ENCODE peak calls at places on chromosome 16, in ten cellular contexts. One of them, this sample, is unnamed. For H3K4me1, H3K36me3 and H3K9me3, the result is how much of the 10 kb centered on the place peaks cover.

GRCh38 chr16:80441935-80442334 is 98.9 kb upstream of the DYNLRB2 start:
- DNase-seq in psoas muscle: no peak
- DNase-seq in CD4-positive, CD25-positive, alpha-beta regulatory T cell: no peak
- DNase-seq in left ventricle myocardium inferior: no peak
- DNase-seq in cardiac muscle cell: no peak
- DNase-seq in Caco-2: no peak
- DNase-seq in effector memory CD4-positive, alpha-beta T cell: no peak
- DNase-seq in sigmoid colon: no peak
- DNase-seq in OCI-LY7: no peak
- DNase-seq in PC-3: no peak
- DNase-seq in this sample: no peak

GRCh38 chr16:27328937-27329336 is 15.2 kb downstream of the IL4R start:
- DNase-seq in psoas muscle: no peak
- DNase-seq in CD4-positive, CD25-positive, alpha-beta regulatory T cell: no peak
- DNase-seq in left ventricle myocardium inferior: no peak
- DNase-seq in cardiac muscle cell: no peak
- DNase-seq in Caco-2: no peak
- DNase-seq in effector memory CD4-positive, alpha-beta T cell: no peak
- DNase-seq in sigmoid colon: peak
- DNase-seq in OCI-LY7: no peak
- DNase-seq in PC-3: no peak
- DNase-seq in this sample: no peak

GRCh38 chr16:65123846-65124513 is 2.1 kb upstream of the CDH11 start:
- DNase-seq in psoas muscle: no peak
- DNase-seq in CD4-positive, CD25-positive, alpha-beta regulatory T cell: no peak
- DNase-seq in left ventricle myocardium inferior: no peak
- DNase-seq in cardiac muscle cell: no peak
- DNase-seq in Caco-2: no peak
- DNase-seq in effector memory CD4-positive, alpha-beta T cell: no peak
- DNase-seq in sigmoid colon: peak
- DNase-seq in OCI-LY7: no peak
- DNase-seq in PC-3: no peak
- DNase-seq in this sample: no peak

GRCh38 chr16:29896841-29897240 is 2.5 kb downstream of the SEZ6L2 start:
- DNase-seq in psoas muscle: peak
- DNase-seq in CD4-positive, CD25-positive, alpha-beta regulatory T cell: no peak
- DNase-seq in left ventricle myocardium inferior: no peak
- DNase-seq in cardiac muscle cell: no peak
- DNase-seq in Caco-2: no peak
- DNase-seq in effector memory CD4-positive, alpha-beta T cell: no peak
- DNase-seq in sigmoid colon: no peak
- DNase-seq in OCI-LY7: no peak
- DNase-seq in PC-3: no peak
- DNase-seq in this sample: peak

GRCh38 chr16:30069575-30070462 is 4.3 kb downstream of the ALDOA start:
- DNase-seq in psoas muscle: peak
- DNase-seq in CD4-positive, CD25-positive, alpha-beta regulatory T cell: no peak
- DNase-seq in left ventricle myocardium inferior: peak
- DNase-seq in cardiac muscle cell: peak
- DNase-seq in Caco-2: no peak
- DNase-seq in effector memory CD4-positive, alpha-beta T cell: no peak
- DNase-seq in sigmoid colon: peak
- DNase-seq in OCI-LY7: no peak
- DNase-seq in PC-3: no peak
- DNase-seq in this sample: no peak

GRCh38 chr16:84156342-84156784 is 11.3 kb downstream of the DNAAF1 start:
- DNase-seq in psoas muscle: no peak
- DNase-seq in CD4-positive, CD25-positive, alpha-beta regulatory T cell: no peak
- DNase-seq in left ventricle myocardium inferior: no peak
- DNase-seq in cardiac muscle cell: no peak
- DNase-seq in Caco-2: no peak
- DNase-seq in effector memory CD4-positive, alpha-beta T cell: no peak
- DNase-seq in sigmoid colon: no peak
- DNase-seq in OCI-LY7: no peak
- DNase-seq in PC-3: peak
- DNase-seq in this sample: no peak

GRCh38 chr16:85888405-85889331 is 10.3 kb upstream of the IRF8 start:
- DNase-seq in psoas muscle: no peak
- DNase-seq in CD4-positive, CD25-positive, alpha-beta regulatory T cell: no peak
- DNase-seq in left ventricle myocardium inferior: no peak
- DNase-seq in cardiac muscle cell: peak
- DNase-seq in Caco-2: no peak
- DNase-seq in effector memory CD4-positive, alpha-beta T cell: no peak
- DNase-seq in sigmoid colon: no peak
- DNase-seq in OCI-LY7: peak
- DNase-seq in PC-3: peak
- DNase-seq in this sample: no peak

GRCh38 chr16:84989791-84990620 is 21.3 kb downstream of the ZDHHC7 start:
- DNase-seq in psoas muscle: peak
- DNase-seq in CD4-positive, CD25-positive, alpha-beta regulatory T cell: no peak
- DNase-seq in left ventricle myocardium inferior: no peak
- DNase-seq in cardiac muscle cell: no peak
- DNase-seq in Caco-2: no peak
- DNase-seq in effector memory CD4-positive, alpha-beta T cell: no peak
- DNase-seq in sigmoid colon: no peak
- DNase-seq in OCI-LY7: no peak
- DNase-seq in PC-3: no peak
- DNase-seq in this sample: no peak

GRCh38 chr16:80509872-80510271 is 30.9 kb upstream of the DYNLRB2 start:
- DNase-seq in psoas muscle: no peak
- DNase-seq in CD4-positive, CD25-positive, alpha-beta regulatory T cell: no peak
- DNase-seq in left ventricle myocardium inferior: no peak
- DNase-seq in cardiac muscle cell: no peak
- DNase-seq in Caco-2: no peak
- DNase-seq in effector memory CD4-positive, alpha-beta T cell: no peak
- DNase-seq in sigmoid colon: no peak
- DNase-seq in OCI-LY7: no peak
- DNase-seq in PC-3: no peak
- DNase-seq in this sample: no peak

GRCh38 chr16:370443-370842 is at the start of gene MRPL28:
- DNase-seq in psoas muscle: peak
- DNase-seq in CD4-positive, CD25-positive, alpha-beta regulatory T cell: peak
- DNase-seq in left ventricle myocardium inferior: peak
- DNase-seq in cardiac muscle cell: peak
- DNase-seq in Caco-2: peak
- DNase-seq in effector memory CD4-positive, alpha-beta T cell: peak
- DNase-seq in sigmoid colon: peak
- DNase-seq in OCI-LY7: peak
- DNase-seq in PC-3: peak
- DNase-seq in this sample: peak
- H3K4me1 ChIP-seq in psoas muscle: under half
- H3K4me1 ChIP-seq in CD4-positive, CD25-positive, alpha-beta regulatory T cell: under half
- H3K4me1 ChIP-seq in left ventricle myocardium inferior: under half
- H3K4me1 ChIP-seq in cardiac muscle cell: under half
- H3K4me1 ChIP-seq in Caco-2: under half
- H3K4me1 ChIP-seq in effector memory CD4-positive, alpha-beta T cell: under half
- H3K4me1 ChIP-seq in sigmoid colon: under half
- H3K4me1 ChIP-seq in OCI-LY7: under half
- H3K4me1 ChIP-seq in PC-3: under half
- H3K4me1 ChIP-seq in this sample: under half

GRCh38 chr16:31189412-31189778 is 9.5 kb downstream of the FUS start:
- DNase-seq in psoas muscle: no peak
- DNase-seq in CD4-positive, CD25-positive, alpha-beta regulatory T cell: no peak
- DNase-seq in left ventricle myocardium inferior: no peak
- DNase-seq in cardiac muscle cell: no peak
- DNase-seq in Caco-2: no peak
- DNase-seq in effector memory CD4-positive, alpha-beta T cell: no peak
- DNase-seq in sigmoid colon: no peak
- DNase-seq in OCI-LY7: no peak
- DNase-seq in PC-3: no peak
- DNase-seq in this sample: no peak

GRCh38 chr16:31190061-31190460 is 10.1 kb downstream of the FUS start:
- DNase-seq in psoas muscle: no peak
- DNase-seq in CD4-positive, CD25-positive, alpha-beta regulatory T cell: no peak
- DNase-seq in left ventricle myocardium inferior: no peak
- DNase-seq in cardiac muscle cell: no peak
- DNase-seq in Caco-2: no peak
- DNase-seq in effector memory CD4-positive, alpha-beta T cell: no peak
- DNase-seq in sigmoid colon: no peak
- DNase-seq in OCI-LY7: no peak
- DNase-seq in PC-3: no peak
- DNase-seq in this sample: no peak

GRCh38 chr16:31191697-31192428 is 10.7 kb downstream of the PYCARD start:
- DNase-seq in psoas muscle: no peak
- DNase-seq in CD4-positive, CD25-positive, alpha-beta regulatory T cell: no peak
- DNase-seq in left ventricle myocardium inferior: no peak
- DNase-seq in cardiac muscle cell: no peak
- DNase-seq in Caco-2: no peak
- DNase-seq in effector memory CD4-positive, alpha-beta T cell: no peak
- DNase-seq in sigmoid colon: no peak
- DNase-seq in OCI-LY7: no peak
- DNase-seq in PC-3: no peak
- DNase-seq in this sample: no peak

GRCh38 chr16:31192856-31193642 is 9.5 kb downstream of the PYCARD start:
- DNase-seq in psoas muscle: no peak
- DNase-seq in CD4-positive, CD25-positive, alpha-beta regulatory T cell: no peak
- DNase-seq in left ventricle myocardium inferior: no peak
- DNase-seq in cardiac muscle cell: no peak
- DNase-seq in Caco-2: no peak
- DNase-seq in effector memory CD4-positive, alpha-beta T cell: no peak
- DNase-seq in sigmoid colon: no peak
- DNase-seq in OCI-LY7: no peak
- DNase-seq in PC-3: no peak
- DNase-seq in this sample: no peak

GRCh38 chr16:31190818-31191444 is 11.0 kb downstream of the FUS start:
- DNase-seq in psoas muscle: no peak
- DNase-seq in CD4-positive, CD25-positive, alpha-beta regulatory T cell: no peak
- DNase-seq in left ventricle myocardium inferior: no peak
- DNase-seq in cardiac muscle cell: no peak
- DNase-seq in Caco-2: no peak
- DNase-seq in effector memory CD4-positive, alpha-beta T cell: no peak
- DNase-seq in sigmoid colon: no peak
- DNase-seq in OCI-LY7: no peak
- DNase-seq in PC-3: no peak
- DNase-seq in this sample: no peak
- H3K36me3 ChIP-seq in psoas muscle: half or more
- H3K36me3 ChIP-seq in CD4-positive, CD25-positive, alpha-beta regulatory T cell: half or more
- H3K36me3 ChIP-seq in left ventricle myocardium inferior: half or more
- H3K36me3 ChIP-seq in cardiac muscle cell: half or more
- H3K36me3 ChIP-seq in Caco-2: under half
- H3K36me3 ChIP-seq in effector memory CD4-positive, alpha-beta T cell: half or more
- H3K36me3 ChIP-seq in sigmoid colon: half or more
- H3K36me3 ChIP-seq in OCI-LY7: half or more
- H3K36me3 ChIP-seq in PC-3: half or more
- H3K36me3 ChIP-seq in this sample: half or more

GRCh38 chr16:89108412-89108811 is 14.8 kb downstream of the ACSF3 start:
- DNase-seq in psoas muscle: no peak
- DNase-seq in CD4-positive, CD25-positive, alpha-beta regulatory T cell: no peak
- DNase-seq in left ventricle myocardium inferior: no peak
- DNase-seq in cardiac muscle cell: no peak
- DNase-seq in Caco-2: no peak
- DNase-seq in effector memory CD4-positive, alpha-beta T cell: no peak
- DNase-seq in sigmoid colon: no peak
- DNase-seq in OCI-LY7: no peak
- DNase-seq in PC-3: no peak
- DNase-seq in this sample: no peak
- H3K9me3 ChIP-seq in psoas muscle: under half
- H3K9me3 ChIP-seq in CD4-positive, CD25-positive, alpha-beta regulatory T cell: under half
- H3K9me3 ChIP-seq in left ventricle myocardium inferior: under half
- H3K9me3 ChIP-seq in cardiac muscle cell: under half
- H3K9me3 ChIP-seq in Caco-2: under half
- H3K9me3 ChIP-seq in effector memory CD4-positive, alpha-beta T cell: under half
- H3K9me3 ChIP-seq in sigmoid colon: under half
- H3K9me3 ChIP-seq in OCI-LY7: under half
- H3K9me3 ChIP-seq in PC-3: under half
- H3K9me3 ChIP-seq in this sample: under half

DNA sequence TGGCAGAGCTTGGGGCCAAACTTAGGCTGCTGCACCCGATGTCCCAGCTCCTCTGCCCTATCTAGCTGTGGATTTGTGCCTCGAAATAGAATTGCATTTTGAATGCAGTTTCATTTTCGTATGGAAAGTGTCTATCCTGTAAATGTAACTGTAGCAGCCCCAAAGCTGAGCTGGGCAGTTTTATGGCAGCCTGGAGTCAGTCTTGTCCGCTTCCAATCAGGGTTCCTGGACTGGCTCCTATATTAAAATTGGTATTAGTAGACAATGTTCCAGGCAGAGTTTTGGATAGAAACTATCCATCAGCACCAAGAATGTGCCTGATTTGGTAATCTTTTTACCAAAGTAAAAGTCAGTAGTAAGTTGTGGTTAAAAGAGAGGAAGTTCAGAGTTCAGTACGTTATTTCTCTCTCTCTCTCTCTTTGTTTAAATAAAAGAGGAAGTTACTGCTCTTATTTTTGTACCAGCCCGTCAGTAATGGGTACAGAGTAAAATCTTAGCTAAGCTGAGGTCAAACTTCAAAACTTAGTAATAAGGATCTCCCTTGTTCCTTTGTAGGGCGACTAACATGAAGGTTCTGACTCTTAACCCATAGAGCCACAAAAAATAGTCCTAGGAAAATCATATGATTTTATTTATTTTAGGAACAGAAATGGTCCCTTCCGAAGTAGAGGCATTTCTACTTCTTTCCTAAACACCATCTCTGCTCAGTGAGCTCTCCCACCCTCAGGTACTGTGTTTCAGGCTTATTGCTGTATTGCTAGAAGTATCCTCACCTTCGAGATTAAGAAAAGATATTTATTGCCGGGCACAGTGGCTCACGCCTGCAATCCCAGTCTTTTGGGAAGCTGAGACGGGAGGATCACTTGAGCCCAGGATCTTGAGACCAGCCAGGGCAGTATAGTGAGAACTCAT is 28.0 kb downstream of the PRKCB start:
- DNase-seq in psoas muscle: no peak
- DNase-seq in CD4-positive, CD25-positive, alpha-beta regulatory T cell: no peak
- DNase-seq in left ventricle myocardium inferior: no peak
- DNase-seq in cardiac muscle cell: no peak
- DNase-seq in Caco-2: no peak
- DNase-seq in effector memory CD4-positive, alpha-beta T cell: peak
- DNase-seq in sigmoid colon: no peak
- DNase-seq in OCI-LY7: peak
- DNase-seq in PC-3: no peak
- DNase-seq in this sample: no peak
- H3K4me1 ChIP-seq in psoas muscle: under half
- H3K4me1 ChIP-seq in CD4-positive, CD25-positive, alpha-beta regulatory T cell: under half
- H3K4me1 ChIP-seq in left ventricle myocardium inferior: under half
- H3K4me1 ChIP-seq in cardiac muscle cell: under half
- H3K4me1 ChIP-seq in Caco-2: under half
- H3K4me1 ChIP-seq in effector memory CD4-positive, alpha-beta T cell: under half
- H3K4me1 ChIP-seq in sigmoid colon: under half
- H3K4me1 ChIP-seq in OCI-LY7: half or more
- H3K4me1 ChIP-seq in PC-3: under half
- H3K4me1 ChIP-seq in this sample: under half

DNA sequence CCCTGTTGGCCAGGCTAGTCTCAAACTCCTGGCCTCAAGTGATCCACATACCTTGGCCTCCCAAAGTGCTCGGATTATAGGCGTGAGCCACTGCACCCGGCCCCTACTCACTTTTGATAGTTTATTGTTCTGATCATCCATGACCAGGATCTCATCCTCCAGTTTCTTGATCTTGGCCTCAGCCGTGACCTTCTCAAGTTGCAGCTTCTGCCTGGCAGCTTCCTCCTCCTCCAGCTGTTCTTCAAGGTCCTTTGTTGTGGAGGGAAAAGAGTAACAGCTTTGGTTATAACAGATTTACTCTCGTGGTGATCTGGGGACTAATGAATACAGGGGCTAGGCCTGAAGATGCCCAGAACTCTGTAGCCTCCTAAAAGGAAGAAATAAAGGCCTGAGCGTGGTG is 89.9 kb downstream of the NDE1 start:
- DNase-seq in psoas muscle: no peak
- DNase-seq in CD4-positive, CD25-positive, alpha-beta regulatory T cell: no peak
- DNase-seq in left ventricle myocardium inferior: no peak
- DNase-seq in cardiac muscle cell: no peak
- DNase-seq in Caco-2: no peak
- DNase-seq in effector memory CD4-positive, alpha-beta T cell: no peak
- DNase-seq in sigmoid colon: no peak
- DNase-seq in OCI-LY7: no peak
- DNase-seq in PC-3: no peak
- DNase-seq in this sample: no peak
- H3K36me3 ChIP-seq in psoas muscle: under half
- H3K36me3 ChIP-seq in CD4-positive, CD25-positive, alpha-beta regulatory T cell: under half
- H3K36me3 ChIP-seq in left ventricle myocardium inferior: under half
- H3K36me3 ChIP-seq in cardiac muscle cell: under half
- H3K36me3 ChIP-seq in Caco-2: under half
- H3K36me3 ChIP-seq in effector memory CD4-positive, alpha-beta T cell: under half
- H3K36me3 ChIP-seq in sigmoid colon: half or more
- H3K36me3 ChIP-seq in OCI-LY7: under half
- H3K36me3 ChIP-seq in PC-3: under half
- H3K36me3 ChIP-seq in this sample: under half